ENCODE peak calls at places on chromosome 10, in seven cellular contexts. I, Q, P, T, K, E and F are unnamed samples.

GRCh38 chr10:114491419-114491818 is 87.1 kb upstream of the AFAP1L2 start:
- DNase-seq in I (no peak), Q (no peak), P (no peak), T (no peak), K (no peak), E (no peak), F (no peak)

GRCh38 chr10:43074827-43075611 is 1.9 kb upstream of the RET start:
- DNase-seq in I (no peak), Q (no peak), P (no peak), T (no peak), K (no peak), E (no peak), F (no peak)

GRCh38 chr10:133196936-133197758 is 32.9 kb upstream of the UTF1 start:
- DNase-seq in I (no peak), Q (no peak), P (no peak), T (no peak), K (no peak), E (no peak), F (no peak)

GRCh38 chr10:14588084-14588937 is 186.4 kb downstream of the FAM107B start:
- DNase-seq in I (peak), Q (no peak), P (no peak), T (peak), K (peak), E (peak), F (peak)

GRCh38 chr10:6347391-6347951 is 144.7 kb downstream of the PFKFB3 start:
- DNase-seq in I (peak), Q (no peak), P (peak), T (peak), K (no peak), E (peak), F (no peak)

GRCh38 chr10:11724938-11725776 is 17.0 kb upstream of the ECHDC3 start:
- DNase-seq in I (peak), Q (no peak), P (peak), T (peak), K (peak), E (peak), F (peak)

GRCh38 chr10:132279873-132280645 is 27.7 kb downstream of the STK32C start:
- DNase-seq in I (no peak), Q (no peak), P (no peak), T (no peak), K (no peak), E (no peak), F (no peak)

GRCh38 chr10:72981028-72981881 is 26.6 kb upstream of the PLA2G12B start:
- DNase-seq in I (no peak), Q (no peak), P (no peak), T (no peak), K (no peak), E (no peak), F (no peak)

GRCh38 chr10:91820144-91820543 is 21.9 kb downstream of the TNKS2 start:
- DNase-seq in I (no peak), Q (no peak), P (peak), T (peak), K (no peak), E (no peak), F (peak)

GRCh38 chr10:78950656-78951587 is 117.8 kb upstream of the ZMIZ1 start:
- DNase-seq in I (no peak), Q (no peak), P (no peak), T (no peak), K (no peak), E (no peak), F (no peak)

GRCh38 chr10:70677016-70677415 is 4.7 kb downstream of the ADAMTS14 start:
- DNase-seq in I (no peak), Q (no peak), P (no peak), T (no peak), K (no peak), E (no peak), F (no peak)

GRCh38 chr10:7473474-7473873 is 62.6 kb upstream of the SFMBT2 start:
- DNase-seq in I (no peak), Q (no peak), P (no peak), T (no peak), K (no peak), E (no peak), F (no peak)

GRCh38 chr10:7470371-7470770 is 59.5 kb upstream of the SFMBT2 start:
- DNase-seq in I (no peak), Q (no peak), P (no peak), T (no peak), K (no peak), E (no peak), F (no peak)

GRCh38 chr10:7475046-7475860 is 64.4 kb upstream of the SFMBT2 start:
- DNase-seq in I (no peak), Q (peak), P (peak), T (no peak), K (no peak), E (no peak), F (no peak)

GRCh38 chr10:7474388-7474787 is 63.6 kb upstream of the SFMBT2 start:
- DNase-seq in I (no peak), Q (no peak), P (no peak), T (no peak), K (no peak), E (peak), F (no peak)

DNA sequence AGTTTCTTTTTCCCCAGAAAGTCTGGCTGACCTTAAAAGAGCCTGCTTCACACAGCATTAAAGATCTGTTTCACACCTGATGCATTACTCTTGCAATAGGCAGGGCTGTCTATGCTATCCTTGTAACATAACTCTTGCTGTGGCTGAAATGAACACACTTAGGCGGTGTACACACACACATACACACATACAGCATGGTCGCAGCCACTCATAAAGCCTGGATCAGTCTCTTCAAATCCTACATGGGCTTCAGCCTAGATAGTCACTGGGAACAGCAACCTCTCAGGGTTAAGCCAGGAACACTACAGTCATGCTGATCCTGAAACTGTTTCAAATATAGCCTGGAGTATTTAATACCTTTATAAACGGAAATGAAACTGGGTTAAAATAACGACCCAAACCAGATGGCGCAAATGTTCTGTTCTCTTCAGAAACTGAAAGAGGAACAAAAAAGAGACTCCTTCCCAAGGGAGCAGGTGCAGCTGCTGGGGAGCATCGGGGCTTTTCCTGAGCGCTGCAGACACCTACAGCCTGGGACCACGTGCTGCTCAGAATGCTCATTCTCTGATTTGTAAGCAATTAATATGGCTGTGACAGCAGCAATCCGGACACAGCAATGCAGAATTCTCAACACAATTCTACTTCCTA is 61.0 kb upstream of the SFMBT2 start:
- DNase-seq in I (no peak), Q (no peak), P (no peak), T (no peak), K (no peak), E (peak), F (no peak)
- H3K4me3 ChIP-seq in I (no peak), Q (no peak), P (no peak), T (no peak), K (no peak), E (peak), F (no peak)

DNA sequence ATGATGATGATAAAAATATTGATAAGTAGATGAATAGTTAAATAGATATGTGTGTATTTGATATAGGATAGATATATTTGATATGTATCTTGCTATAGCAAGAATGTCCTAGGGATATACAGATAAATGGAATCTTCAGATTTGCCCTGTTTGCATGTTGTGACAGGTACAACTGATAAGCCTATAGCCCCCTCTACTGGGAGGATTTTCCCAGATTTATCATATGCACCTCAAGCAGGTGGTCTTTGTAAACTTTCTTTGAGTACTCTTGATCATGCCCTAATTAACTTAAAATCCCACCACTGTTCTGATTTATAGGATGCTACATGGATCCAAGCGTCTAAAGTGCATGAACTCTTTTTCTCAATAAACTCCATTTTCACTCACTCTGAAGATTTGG is 1050.7 kb downstream of the SORCS3 start:
- DNase-seq in I (peak), Q (no peak), P (peak), T (no peak), K (no peak), E (peak), F (peak)
- H3K4me3 ChIP-seq in I (no peak), Q (no peak), P (no peak), T (no peak), K (no peak), E (no peak), F (no peak)

DNA sequence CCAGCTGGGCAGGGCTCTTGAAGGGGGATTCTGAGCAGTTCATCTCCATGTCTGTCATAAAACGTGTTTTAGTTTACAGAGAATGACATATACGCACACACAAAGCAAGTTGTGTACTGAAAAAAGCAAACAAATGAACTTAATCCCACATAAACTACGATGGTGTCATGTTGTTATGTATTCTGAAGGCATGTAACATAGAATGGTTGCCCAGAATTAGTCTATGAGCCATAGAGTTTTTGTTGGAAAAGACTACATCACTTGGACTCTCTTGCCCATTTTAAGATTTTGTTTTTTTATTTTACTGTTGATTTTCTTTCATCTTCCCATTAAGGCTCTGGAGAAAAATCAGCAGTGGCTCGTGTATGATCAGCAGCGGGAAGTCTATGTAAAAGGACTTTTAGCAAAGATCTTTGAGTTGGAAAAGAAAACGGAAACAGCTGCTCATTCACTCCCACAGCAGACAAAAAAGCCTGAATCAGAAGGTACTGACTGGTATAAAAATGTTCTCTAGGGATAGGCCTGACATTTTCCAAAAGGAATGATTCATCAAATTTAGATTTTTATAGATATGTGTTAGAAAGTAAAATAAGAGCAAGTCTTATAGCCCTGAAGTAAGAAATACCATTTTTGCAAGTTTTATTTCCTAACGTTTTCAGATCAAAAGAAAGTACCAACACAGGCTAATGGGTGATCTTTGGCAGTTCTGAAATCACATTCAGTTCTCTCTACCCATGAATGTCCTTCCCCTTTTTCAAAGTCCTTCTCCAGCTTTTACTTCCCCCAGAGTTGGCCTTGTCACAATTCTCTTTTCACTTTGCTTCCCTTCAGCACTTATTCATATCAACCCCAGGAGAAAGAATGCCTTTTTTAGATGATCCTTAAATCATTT is 18.9 kb downstream of the CEP55 start:
- DNase-seq in I (peak), Q (no peak), P (no peak), T (no peak), K (peak), E (no peak), F (no peak)
- H3K4me3 ChIP-seq in I (no peak), Q (no peak), P (no peak), T (no peak), K (peak), E (no peak), F (no peak)

GRCh38 chr10:75404335-75405200 is 3.0 kb upstream of the ZNF503 start:
- DNase-seq in I (no peak), Q (peak), P (peak), T (no peak), K (peak), E (no peak), F (no peak)
- H3K4me3 ChIP-seq in I (peak), Q (peak), P (no peak), T (peak), K (peak), E (no peak), F (peak)

GRCh38 chr10:58319599-58319998 is 15.2 kb upstream of the UBE2D1 start:
- DNase-seq in I (no peak), Q (no peak), P (peak), T (no peak), K (no peak), E (no peak), F (peak)

GRCh38 chr10:58318346-58318745 is 16.5 kb upstream of the UBE2D1 start:
- DNase-seq in I (peak), Q (no peak), P (no peak), T (peak), K (no peak), E (no peak), F (peak)

GRCh38 chr10:58322835-58323209 is 12.0 kb upstream of the UBE2D1 start:
- DNase-seq in I (no peak), Q (no peak), P (no peak), T (no peak), K (no peak), E (no peak), F (peak)

GRCh38 chr10:58322072-58322834 is 12.6 kb upstream of the UBE2D1 start:
- DNase-seq in I (peak), Q (no peak), P (no peak), T (peak), K (peak), E (peak), F (peak)

DNA sequence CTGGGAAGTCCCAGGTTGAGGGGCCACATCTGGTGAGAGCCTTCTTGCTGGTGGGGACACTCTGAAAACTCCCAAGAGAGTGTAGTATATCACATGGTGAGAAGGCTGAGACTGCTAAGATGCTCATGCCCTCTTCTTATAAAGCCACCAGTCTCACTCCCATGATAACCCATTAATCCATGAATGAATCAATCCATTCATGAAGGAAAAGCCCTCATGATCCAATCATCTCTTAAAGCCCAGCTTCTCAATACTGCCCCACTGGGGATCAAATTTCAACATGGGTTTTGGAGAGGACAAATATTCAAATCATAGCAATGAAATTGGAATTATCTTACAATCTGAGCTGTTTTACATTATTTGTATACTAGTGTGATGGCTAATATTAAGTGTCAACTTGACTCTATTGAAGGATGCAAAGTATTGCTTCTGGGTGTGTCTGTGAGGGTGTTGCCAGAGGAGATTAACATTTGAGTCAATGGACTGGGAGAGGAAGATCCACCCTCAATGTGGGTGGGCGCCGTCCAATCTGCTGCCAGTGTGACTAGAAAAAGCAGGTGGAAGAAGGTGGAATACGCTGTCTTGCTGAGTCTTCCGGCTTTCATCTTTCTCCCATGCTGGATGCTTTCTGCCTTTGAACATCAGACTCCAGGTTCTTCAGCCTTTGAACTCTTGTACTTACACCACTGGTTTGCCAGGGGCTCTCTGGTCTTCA is 14.3 kb upstream of the UBE2D1 start:
- DNase-seq in I (no peak), Q (no peak), P (no peak), T (no peak), K (no peak), E (no peak), F (no peak)
- H3K4me3 ChIP-seq in I (no peak), Q (no peak), P (no peak), T (no peak), K (no peak), E (no peak), F (no peak)